ENCODE peak calls at places on chromosome 3, in nine cellular contexts. One of them, this sample, is unnamed.
A peak's percentile ranks its signal among the peaks of the same experiment; 100 is the strongest.

GRCh38 chr3:100358413-100358812 is 23.9 kb downstream of the NIT2 start:
- DNase-seq in thoracic aorta: no peak
- DNase-seq in Peyer's patch: no peak
- DNase-seq in astrocyte of the spinal cord: no peak
- DNase-seq in cardiac muscle cell: no peak
- DNase-seq in left ventricle myocardium inferior: no peak
- DNase-seq in body of pancreas: no peak
- DNase-seq in A549: no peak
- DNase-seq in CD8-positive, alpha-beta T cell: no peak
- DNase-seq in this sample: no peak

GRCh38 chr3:161489390-161489789 is 7.2 kb upstream of the OTOL1 start:
- DNase-seq in thoracic aorta: no peak
- DNase-seq in Peyer's patch: no peak
- DNase-seq in astrocyte of the spinal cord: no peak
- DNase-seq in cardiac muscle cell: no peak
- DNase-seq in left ventricle myocardium inferior: no peak
- DNase-seq in body of pancreas: no peak
- DNase-seq in A549: no peak
- DNase-seq in CD8-positive, alpha-beta T cell: no peak
- DNase-seq in this sample: no peak

GRCh38 chr3:48716508-48716981 is 476 bp downstream of the IP6K2 start:
- DNase-seq in thoracic aorta: no peak
- DNase-seq in Peyer's patch: peak; percentile 56
- DNase-seq in astrocyte of the spinal cord: no peak
- DNase-seq in cardiac muscle cell: no peak
- DNase-seq in left ventricle myocardium inferior: no peak
- DNase-seq in body of pancreas: no peak
- DNase-seq in A549: no peak
- DNase-seq in CD8-positive, alpha-beta T cell: no peak
- DNase-seq in this sample: no peak

GRCh38 chr3:127396473-127396872 is 108.6 kb upstream of the PRR20G start:
- DNase-seq in thoracic aorta: no peak
- DNase-seq in Peyer's patch: no peak
- DNase-seq in astrocyte of the spinal cord: no peak
- DNase-seq in cardiac muscle cell: no peak
- DNase-seq in left ventricle myocardium inferior: no peak
- DNase-seq in body of pancreas: no peak
- DNase-seq in A549: no peak
- DNase-seq in CD8-positive, alpha-beta T cell: no peak
- DNase-seq in this sample: no peak

GRCh38 chr3:101676219-101676764 is 640 bp downstream of the ZBTB11 start:
- DNase-seq in thoracic aorta: peak; percentile 63
- DNase-seq in Peyer's patch: peak; percentile 97
- DNase-seq in astrocyte of the spinal cord: peak; percentile 98
- DNase-seq in cardiac muscle cell: peak; percentile 98
- DNase-seq in left ventricle myocardium inferior: peak; percentile 95
- DNase-seq in body of pancreas: peak; percentile 93
- DNase-seq in A549: peak; percentile 82
- DNase-seq in CD8-positive, alpha-beta T cell: peak; percentile 89
- DNase-seq in this sample: peak; percentile 96

GRCh38 chr3:36197176-36197575 is 183.1 kb upstream of the STAC start:
- DNase-seq in thoracic aorta: no peak
- DNase-seq in Peyer's patch: no peak
- DNase-seq in astrocyte of the spinal cord: no peak
- DNase-seq in cardiac muscle cell: no peak
- DNase-seq in left ventricle myocardium inferior: no peak
- DNase-seq in body of pancreas: no peak
- DNase-seq in A549: no peak
- DNase-seq in CD8-positive, alpha-beta T cell: no peak
- DNase-seq in this sample: no peak

GRCh38 chr3:23761440-23761896 is 44.3 kb upstream of the UBE2E1 start:
- DNase-seq in thoracic aorta: no peak
- DNase-seq in Peyer's patch: no peak
- DNase-seq in astrocyte of the spinal cord: peak; percentile 28
- DNase-seq in cardiac muscle cell: peak; percentile 74
- DNase-seq in left ventricle myocardium inferior: no peak
- DNase-seq in body of pancreas: no peak
- DNase-seq in A549: peak; percentile 71
- DNase-seq in CD8-positive, alpha-beta T cell: no peak
- DNase-seq in this sample: no peak

GRCh38 chr3:153623834-153624233 is 461.8 kb downstream of the RAP2B start:
- DNase-seq in thoracic aorta: no peak
- DNase-seq in Peyer's patch: no peak
- DNase-seq in astrocyte of the spinal cord: no peak
- DNase-seq in cardiac muscle cell: no peak
- DNase-seq in left ventricle myocardium inferior: no peak
- DNase-seq in body of pancreas: no peak
- DNase-seq in A549: no peak
- DNase-seq in CD8-positive, alpha-beta T cell: no peak
- DNase-seq in this sample: no peak

GRCh38 chr3:24288538-24289236 is 206.0 kb downstream of the THRB start:
- DNase-seq in thoracic aorta: peak; percentile 8
- DNase-seq in Peyer's patch: no peak
- DNase-seq in astrocyte of the spinal cord: peak; percentile 33
- DNase-seq in cardiac muscle cell: peak; percentile 60
- DNase-seq in left ventricle myocardium inferior: peak; percentile 32
- DNase-seq in body of pancreas: no peak
- DNase-seq in A549: no peak
- DNase-seq in CD8-positive, alpha-beta T cell: no peak
- DNase-seq in this sample: no peak

GRCh38 chr3:71208273-71209095 is 375.0 kb downstream of the FOXP1 start:
- DNase-seq in thoracic aorta: no peak
- DNase-seq in Peyer's patch: no peak
- DNase-seq in astrocyte of the spinal cord: no peak
- DNase-seq in cardiac muscle cell: peak; percentile 39
- DNase-seq in left ventricle myocardium inferior: no peak
- DNase-seq in body of pancreas: peak; percentile 64
- DNase-seq in A549: peak; percentile 33
- DNase-seq in CD8-positive, alpha-beta T cell: no peak
- DNase-seq in this sample: no peak

GRCh38 chr3:192899540-192899982 is 18.1 kb downstream of the MB21D2 start:
- DNase-seq in thoracic aorta: no peak
- DNase-seq in Peyer's patch: no peak
- DNase-seq in astrocyte of the spinal cord: peak; percentile 83
- DNase-seq in cardiac muscle cell: peak; percentile 74
- DNase-seq in left ventricle myocardium inferior: no peak
- DNase-seq in body of pancreas: no peak
- DNase-seq in A549: no peak
- DNase-seq in CD8-positive, alpha-beta T cell: no peak
- DNase-seq in this sample: no peak

GRCh38 chr3:185216587-185216918 is 37.3 kb downstream of the EHHADH start:
- DNase-seq in thoracic aorta: no peak
- DNase-seq in Peyer's patch: no peak
- DNase-seq in astrocyte of the spinal cord: peak; percentile 52
- DNase-seq in cardiac muscle cell: peak; percentile 23
- DNase-seq in left ventricle myocardium inferior: no peak
- DNase-seq in body of pancreas: peak; percentile 50
- DNase-seq in A549: no peak
- DNase-seq in CD8-positive, alpha-beta T cell: no peak
- DNase-seq in this sample: no peak

GRCh38 chr3:126355777-126356372 is 1.3 kb downstream of the KLF15 start:
- DNase-seq in thoracic aorta: peak; percentile 93
- DNase-seq in Peyer's patch: peak; percentile 82
- DNase-seq in astrocyte of the spinal cord: peak; percentile 49
- DNase-seq in cardiac muscle cell: peak; percentile 98
- DNase-seq in left ventricle myocardium inferior: peak; percentile 98
- DNase-seq in body of pancreas: peak; percentile 99
- DNase-seq in A549: no peak
- DNase-seq in CD8-positive, alpha-beta T cell: no peak
- DNase-seq in this sample: peak; percentile 99

GRCh38 chr3:63862804-63863149 is 828 bp downstream of the THOC7 start:
- DNase-seq in thoracic aorta: no peak
- DNase-seq in Peyer's patch: no peak
- DNase-seq in astrocyte of the spinal cord: no peak
- DNase-seq in cardiac muscle cell: no peak
- DNase-seq in left ventricle myocardium inferior: no peak
- DNase-seq in body of pancreas: no peak
- DNase-seq in A549: no peak
- DNase-seq in CD8-positive, alpha-beta T cell: no peak
- DNase-seq in this sample: no peak

DNA sequence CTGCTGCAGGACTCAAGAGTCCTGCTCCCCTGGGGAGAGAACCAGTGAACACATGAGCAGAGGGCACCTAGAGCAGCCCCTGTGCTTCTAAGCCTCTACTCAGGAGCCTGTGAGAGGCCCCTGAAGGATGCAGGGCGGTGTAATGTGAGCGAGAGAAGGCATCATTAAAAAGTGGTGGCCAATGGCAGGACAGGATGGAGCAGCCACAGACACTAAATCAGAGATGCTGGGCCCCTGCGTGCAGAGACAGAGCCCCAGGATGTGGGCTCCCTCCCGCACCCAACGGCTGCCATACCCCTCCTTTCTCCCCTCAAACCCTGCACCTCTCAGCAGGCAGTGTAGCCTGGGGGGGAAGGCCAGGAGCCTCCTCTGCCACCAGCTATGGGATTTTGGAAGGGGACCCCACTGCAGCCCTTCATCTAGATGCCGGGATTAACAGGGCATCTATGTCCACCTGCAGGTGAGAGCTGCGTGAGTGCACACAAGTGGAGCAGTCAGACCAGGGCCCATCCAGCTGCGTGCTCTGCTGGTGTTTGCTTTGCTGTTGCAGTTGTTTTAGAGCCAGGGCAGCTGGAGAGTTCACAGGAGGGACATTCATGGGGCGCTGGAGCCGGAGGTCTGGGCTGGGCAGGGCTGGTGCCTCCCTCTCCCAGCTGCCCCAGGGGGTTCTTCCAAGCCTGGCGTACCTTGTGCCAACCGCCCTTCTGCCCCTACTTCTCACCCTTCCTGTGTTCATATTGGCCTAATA is 5.1 kb upstream of the IQSEC1 start:
- DNase-seq in thoracic aorta: no peak
- DNase-seq in Peyer's patch: no peak
- DNase-seq in astrocyte of the spinal cord: no peak
- DNase-seq in cardiac muscle cell: no peak
- DNase-seq in left ventricle myocardium inferior: no peak
- DNase-seq in body of pancreas: peak; percentile 55
- DNase-seq in A549: no peak
- DNase-seq in CD8-positive, alpha-beta T cell: no peak
- DNase-seq in this sample: no peak
- H3K4me3 ChIP-seq in thoracic aorta: no peak overlapping the region
- H3K4me3 ChIP-seq in Peyer's patch: no peak overlapping the region
- H3K4me3 ChIP-seq in astrocyte of the spinal cord: no peak overlapping the region
- H3K4me3 ChIP-seq in cardiac muscle cell: no peak overlapping the region
- H3K4me3 ChIP-seq in left ventricle myocardium inferior: no peak overlapping the region
- H3K4me3 ChIP-seq in body of pancreas: no peak overlapping the region
- H3K4me3 ChIP-seq in A549: no peak overlapping the region
- H3K4me3 ChIP-seq in CD8-positive, alpha-beta T cell: no peak overlapping the region
- H3K4me3 ChIP-seq in this sample: no peak overlapping the region

DNA sequence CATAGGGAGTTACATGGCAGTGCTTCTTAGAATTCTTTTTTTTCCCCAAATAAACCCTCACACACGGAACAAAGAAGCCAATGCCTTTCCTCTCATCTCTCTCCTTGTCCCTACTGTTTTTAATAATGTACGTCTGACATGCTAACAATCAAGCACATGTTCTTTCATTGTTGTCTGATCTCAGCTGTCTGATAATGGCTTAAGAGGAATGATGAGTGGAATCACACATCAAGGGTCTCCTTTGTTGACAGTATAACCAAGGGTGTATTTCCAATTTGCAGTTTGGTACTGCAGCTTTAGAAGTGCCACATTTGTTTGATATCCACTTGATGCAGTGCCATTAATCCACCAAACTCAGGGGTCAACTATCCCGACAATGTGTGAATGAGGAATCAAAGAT is 34.8 kb upstream of the EPHA3 start:
- DNase-seq in thoracic aorta: no peak
- DNase-seq in Peyer's patch: no peak
- DNase-seq in astrocyte of the spinal cord: no peak
- DNase-seq in cardiac muscle cell: no peak
- DNase-seq in left ventricle myocardium inferior: no peak
- DNase-seq in body of pancreas: no peak
- DNase-seq in A549: no peak
- DNase-seq in CD8-positive, alpha-beta T cell: no peak
- DNase-seq in this sample: no peak
- H3K4me3 ChIP-seq in thoracic aorta: no peak overlapping the region
- H3K4me3 ChIP-seq in Peyer's patch: no peak overlapping the region
- H3K4me3 ChIP-seq in astrocyte of the spinal cord: no peak overlapping the region
- H3K4me3 ChIP-seq in cardiac muscle cell: no peak overlapping the region
- H3K4me3 ChIP-seq in left ventricle myocardium inferior: no peak overlapping the region
- H3K4me3 ChIP-seq in body of pancreas: no peak overlapping the region
- H3K4me3 ChIP-seq in A549: no peak overlapping the region
- H3K4me3 ChIP-seq in CD8-positive, alpha-beta T cell: no peak overlapping the region
- H3K4me3 ChIP-seq in this sample: no peak overlapping the region

GRCh38 chr3:103006541-103006940 is 571.7 kb downstream of the ZPLD1 start:
- DNase-seq in thoracic aorta: no peak
- DNase-seq in Peyer's patch: no peak
- DNase-seq in astrocyte of the spinal cord: no peak
- DNase-seq in cardiac muscle cell: no peak
- DNase-seq in left ventricle myocardium inferior: no peak
- DNase-seq in body of pancreas: no peak
- DNase-seq in A549: no peak
- DNase-seq in CD8-positive, alpha-beta T cell: no peak
- DNase-seq in this sample: no peak

GRCh38 chr3:103009609-103010008 is 574.8 kb downstream of the ZPLD1 start:
- DNase-seq in thoracic aorta: no peak
- DNase-seq in Peyer's patch: no peak
- DNase-seq in astrocyte of the spinal cord: no peak
- DNase-seq in cardiac muscle cell: no peak
- DNase-seq in left ventricle myocardium inferior: no peak
- DNase-seq in body of pancreas: no peak
- DNase-seq in A549: no peak
- DNase-seq in CD8-positive, alpha-beta T cell: no peak
- DNase-seq in this sample: no peak
- H3K4me3 ChIP-seq in thoracic aorta: no peak overlapping the region
- H3K4me3 ChIP-seq in Peyer's patch: no peak overlapping the region
- H3K4me3 ChIP-seq in astrocyte of the spinal cord: no peak overlapping the region
- H3K4me3 ChIP-seq in cardiac muscle cell: no peak overlapping the region
- H3K4me3 ChIP-seq in left ventricle myocardium inferior: no peak overlapping the region
- H3K4me3 ChIP-seq in body of pancreas: no peak overlapping the region
- H3K4me3 ChIP-seq in A549: no peak overlapping the region
- H3K4me3 ChIP-seq in CD8-positive, alpha-beta T cell: no peak overlapping the region
- H3K4me3 ChIP-seq in this sample: no peak overlapping the region

GRCh38 chr3:125061170-125061569 is 5.4 kb upstream of the HEG1 start:
- DNase-seq in thoracic aorta: no peak
- DNase-seq in Peyer's patch: no peak
- DNase-seq in astrocyte of the spinal cord: no peak
- DNase-seq in cardiac muscle cell: peak; percentile 98
- DNase-seq in left ventricle myocardium inferior: peak; percentile 66
- DNase-seq in body of pancreas: peak; percentile 39
- DNase-seq in A549: no peak
- DNase-seq in CD8-positive, alpha-beta T cell: no peak
- DNase-seq in this sample: no peak

GRCh38 chr3:125058959-125059358 is 3.2 kb upstream of the HEG1 start:
- DNase-seq in thoracic aorta: no peak
- DNase-seq in Peyer's patch: no peak
- DNase-seq in astrocyte of the spinal cord: no peak
- DNase-seq in cardiac muscle cell: no peak
- DNase-seq in left ventricle myocardium inferior: no peak
- DNase-seq in body of pancreas: no peak
- DNase-seq in A549: no peak
- DNase-seq in CD8-positive, alpha-beta T cell: no peak
- DNase-seq in this sample: no peak

GRCh38 chr3:125061646-125062045 is 5.8 kb upstream of the HEG1 start:
- DNase-seq in thoracic aorta: no peak
- DNase-seq in Peyer's patch: no peak
- DNase-seq in astrocyte of the spinal cord: no peak
- DNase-seq in cardiac muscle cell: peak; percentile 51
- DNase-seq in left ventricle myocardium inferior: no peak
- DNase-seq in body of pancreas: no peak
- DNase-seq in A549: no peak
- DNase-seq in CD8-positive, alpha-beta T cell: no peak
- DNase-seq in this sample: no peak

GRCh38 chr3:125059488-125060245 is 3.9 kb upstream of the HEG1 start:
- DNase-seq in thoracic aorta: no peak
- DNase-seq in Peyer's patch: no peak
- DNase-seq in astrocyte of the spinal cord: no peak
- DNase-seq in cardiac muscle cell: peak; percentile 33
- DNase-seq in left ventricle myocardium inferior: no peak
- DNase-seq in body of pancreas: peak; percentile 66
- DNase-seq in A549: no peak
- DNase-seq in CD8-positive, alpha-beta T cell: no peak
- DNase-seq in this sample: no peak

GRCh38 chr3:125062904-125063618 is 7.3 kb upstream of the HEG1 start:
- DNase-seq in thoracic aorta: no peak
- DNase-seq in Peyer's patch: no peak
- DNase-seq in astrocyte of the spinal cord: peak; percentile 91
- DNase-seq in cardiac muscle cell: peak; percentile 99
- DNase-seq in left ventricle myocardium inferior: peak; percentile 52
- DNase-seq in body of pancreas: peak; percentile 70
- DNase-seq in A549: peak; percentile 53
- DNase-seq in CD8-positive, alpha-beta T cell: no peak
- DNase-seq in this sample: no peak
- H3K4me3 ChIP-seq in thoracic aorta: no peak overlapping the region
- H3K4me3 ChIP-seq in Peyer's patch: no peak overlapping the region
- H3K4me3 ChIP-seq in astrocyte of the spinal cord: no peak overlapping the region
- H3K4me3 ChIP-seq in cardiac muscle cell: no peak overlapping the region
- H3K4me3 ChIP-seq in left ventricle myocardium inferior: peak overlapping the region; percentile 57
- H3K4me3 ChIP-seq in body of pancreas: no peak overlapping the region
- H3K4me3 ChIP-seq in A549: no peak overlapping the region
- H3K4me3 ChIP-seq in CD8-positive, alpha-beta T cell: no peak overlapping the region
- H3K4me3 ChIP-seq in this sample: no peak overlapping the region

This sample was measured in suprapubic skin.